ENCODE peak calls at places on chromosomes 4 and X, in six cellular contexts. O is psoas muscle, E is left lung, Q is neural progenitor cell, L is upper lobe of left lung, P is PC-9. Y is an unnamed sample.

GRCh38 chr4:176789955-176790354 is 2.8 kb downstream of the VEGFC start:
- DNase-seq in O (no peak), E (no peak), Q (peak; percentile 46), L (no peak), P (no peak), Y (no peak)

GRCh38 chr4:158211288-158211687 is 1.0 kb downstream of the TMEM144 start:
- DNase-seq in O (no peak), E (no peak), Q (no peak), L (no peak), P (no peak), Y (no peak)

GRCh38 chrX:8988456-8988855 is 45.5 kb downstream of the FAM9B start:
- DNase-seq in O (no peak), E (no peak), Q (peak; percentile 3), L (no peak), P (no peak), Y (no peak)

GRCh38 chr4:20639346-20639745 is 60.9 kb upstream of the PACRGL start:
- DNase-seq in O (no peak), E (no peak), Q (no peak), L (no peak), P (no peak), Y (no peak)

GRCh38 chrX:129732857-129733256 is 5.9 kb upstream of the XPNPEP2 start:
- DNase-seq in O (no peak), E (no peak), Q (no peak), L (no peak), P (no peak), Y (no peak)

GRCh38 chr4:16775411-16776154 is 122.9 kb downstream of the LDB2 start:
- DNase-seq in O (no peak), E (no peak), Q (no peak), L (no peak), P (no peak), Y (no peak)

GRCh38 chr4:6716958-6717655 is 1.1 kb downstream of the BLOC1S4 start:
- DNase-seq in O (no peak), E (no peak), Q (no peak), L (no peak), P (no peak), Y (no peak)

GRCh38 chrX:8967471-8967870 is 66.5 kb downstream of the FAM9B start:
- DNase-seq in O (no peak), E (no peak), Q (no peak), L (no peak), P (no peak), Y (no peak)

GRCh38 chr4:985123-985830 is 1.6 kb upstream of the IDUA start:
- DNase-seq in O (peak; percentile 77), E (peak; percentile 96), Q (peak; percentile 82), L (peak; percentile 96), P (peak; percentile 80), Y (no peak)

DNA sequence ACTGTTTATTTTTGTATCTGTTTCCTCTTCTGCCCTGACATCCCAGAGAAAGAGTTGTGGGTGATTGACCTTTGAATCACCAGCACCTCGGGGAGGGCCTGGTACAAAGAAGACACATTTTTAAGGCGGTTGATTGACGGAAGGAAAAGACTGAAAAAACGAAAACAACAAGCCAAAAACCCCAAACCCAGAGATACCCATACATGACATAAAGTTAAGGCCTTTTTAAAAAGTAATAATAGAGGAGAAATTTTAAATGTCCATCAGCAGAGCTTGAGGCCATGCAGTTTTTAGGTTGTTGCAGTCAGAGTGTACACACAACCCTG is 110.0 kb downstream of the GNL3L start:
- DNase-seq in O (no peak), E (no peak), Q (no peak), L (no peak), P (no peak), Y (no peak)
- TF ChIP-seq CTCF in O (no peak), E (no peak), Q (no peak), L (no peak), P (peak; percentile 31), Y (no peak)

GRCh38 chr4:8123865-8124264 is 34.7 kb downstream of the ABLIM2 start:
- DNase-seq in O (no peak), E (no peak), Q (no peak), L (no peak), P (no peak), Y (no peak)

GRCh38 chr4:8126523-8126922 is 32.1 kb downstream of the ABLIM2 start:
- DNase-seq in O (peak; percentile 78), E (peak; percentile 54), Q (no peak), L (no peak), P (no peak), Y (no peak)

GRCh38 chr4:8127051-8127798 is 31.4 kb downstream of the ABLIM2 start:
- DNase-seq in O (peak; percentile 90), E (peak; percentile 57), Q (no peak), L (no peak), P (no peak), Y (no peak)

GRCh38 chr4:8123389-8123788 is 35.2 kb downstream of the ABLIM2 start:
- DNase-seq in O (peak; percentile 80), E (peak; percentile 68), Q (peak; percentile 33), L (no peak), P (no peak), Y (no peak)

DNA sequence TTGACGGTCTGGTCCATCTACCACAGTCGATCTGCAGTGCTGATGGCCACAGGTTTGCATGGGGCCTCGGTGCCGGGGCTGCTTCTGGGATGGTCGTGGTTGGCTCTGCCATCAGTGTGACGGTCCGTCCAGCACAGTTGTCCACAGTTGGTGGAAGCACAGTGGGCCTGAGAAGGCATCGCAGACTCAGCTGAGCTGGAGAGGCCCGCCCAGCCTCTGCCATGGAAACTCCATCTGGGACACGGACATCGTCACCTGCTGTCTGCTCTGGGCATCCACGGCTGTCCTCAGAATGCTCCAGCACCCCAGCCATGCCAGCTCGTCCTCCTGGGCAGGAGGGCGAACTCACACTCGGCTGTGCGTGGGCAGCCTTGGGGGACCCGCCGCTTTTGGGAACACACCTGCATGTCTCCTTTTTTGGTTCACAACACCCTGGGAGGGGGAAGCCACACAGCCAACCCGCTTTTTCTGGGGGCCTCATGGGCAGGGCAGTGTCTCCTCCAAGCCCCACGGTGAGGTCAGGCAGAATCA is 33.0 kb downstream of the ABLIM2 start:
- DNase-seq in O (peak; percentile 86), E (peak; percentile 45), Q (no peak), L (no peak), P (no peak), Y (no peak)
- H3K4me1 ChIP-seq in O (peaks cover 58% of the 10 kb centered on the region), E (no peaks in the 10 kb centered on the region), Q (no peaks in the 10 kb centered on the region), L (no peaks in the 10 kb centered on the region), P (no peaks in the 10 kb centered on the region), Y (no peaks in the 10 kb centered on the region)

GRCh38 chr4:185999207-185999606 is 69.7 kb upstream of the TLR3 start:
- DNase-seq in O (no peak), E (no peak), Q (no peak), L (no peak), P (no peak), Y (no peak)

GRCh38 chr4:185998791-185999190 is 70.2 kb upstream of the TLR3 start:
- DNase-seq in O (no peak), E (no peak), Q (no peak), L (no peak), P (no peak), Y (no peak)

GRCh38 chr4:185994750-185995149 is 74.2 kb upstream of the TLR3 start:
- DNase-seq in O (no peak), E (no peak), Q (no peak), L (no peak), P (no peak), Y (no peak)

GRCh38 chr4:185995665-185996064 is 73.3 kb upstream of the TLR3 start:
- DNase-seq in O (no peak), E (no peak), Q (no peak), L (no peak), P (no peak), Y (no peak)

DNA sequence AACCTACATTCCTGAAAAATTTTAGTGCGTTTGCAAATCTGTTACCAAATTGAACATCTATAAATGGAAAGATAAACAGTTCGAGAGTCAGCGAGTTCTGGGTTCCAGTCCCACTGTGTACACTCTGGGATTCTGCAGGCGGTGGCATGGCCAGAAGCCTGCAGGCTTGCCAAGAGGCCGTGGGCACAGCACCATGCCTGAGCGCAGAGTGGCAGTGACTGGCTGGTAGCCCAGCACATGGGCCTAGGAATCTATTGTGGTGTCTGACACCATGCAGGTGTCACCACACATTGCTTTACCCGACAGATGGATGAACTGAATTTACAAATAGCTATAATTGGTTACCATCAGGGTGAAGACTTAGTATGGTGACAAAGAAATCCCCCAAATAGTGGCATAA is 71.7 kb upstream of the TLR3 start:
- DNase-seq in O (no peak), E (no peak), Q (no peak), L (peak; percentile 35), P (no peak), Y (no peak)
- H3K4me3 ChIP-seq in O (no peak overlapping the region), E (no peak overlapping the region), Q (no peak overlapping the region), L (no peak overlapping the region), P (no peak overlapping the region), Y (no peak overlapping the region)

GRCh38 chrX:76550016-76550415 is 122.5 kb downstream of the MAGEE1 start:
- DNase-seq in O (no peak), E (no peak), Q (no peak), L (no peak), P (no peak), Y (no peak)

GRCh38 chrX:76555269-76555668 is 127.8 kb downstream of the MAGEE1 start:
- DNase-seq in O (no peak), E (no peak), Q (no peak), L (no peak), P (no peak), Y (no peak)

DNA sequence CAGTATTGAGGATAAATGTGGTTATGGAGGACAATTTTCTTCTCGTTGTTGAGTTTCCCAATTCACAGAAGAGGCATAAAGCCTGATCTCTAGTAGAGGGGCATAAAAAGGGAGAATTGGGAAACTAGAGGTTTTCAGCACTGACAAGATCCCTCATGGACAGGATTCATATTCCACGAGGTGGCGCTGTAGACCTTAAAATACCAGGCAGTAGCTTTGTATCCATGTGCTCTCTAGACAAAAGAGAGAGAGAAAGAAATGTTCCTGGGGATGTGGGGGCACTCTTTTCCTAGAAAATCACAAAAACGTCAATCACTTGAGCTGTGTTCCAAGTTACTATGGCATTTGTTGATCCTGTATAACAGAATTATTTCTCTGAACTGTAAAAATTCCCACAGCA is 128.3 kb downstream of the MAGEE1 start:
- DNase-seq in O (no peak), E (no peak), Q (peak; percentile 78), L (no peak), P (peak; percentile 4), Y (no peak)
- TF ChIP-seq CTCF in O (no peak), E (no peak), Q (peak; percentile 59), L (no peak), P (peak; percentile 61), Y (no peak)

DNA sequence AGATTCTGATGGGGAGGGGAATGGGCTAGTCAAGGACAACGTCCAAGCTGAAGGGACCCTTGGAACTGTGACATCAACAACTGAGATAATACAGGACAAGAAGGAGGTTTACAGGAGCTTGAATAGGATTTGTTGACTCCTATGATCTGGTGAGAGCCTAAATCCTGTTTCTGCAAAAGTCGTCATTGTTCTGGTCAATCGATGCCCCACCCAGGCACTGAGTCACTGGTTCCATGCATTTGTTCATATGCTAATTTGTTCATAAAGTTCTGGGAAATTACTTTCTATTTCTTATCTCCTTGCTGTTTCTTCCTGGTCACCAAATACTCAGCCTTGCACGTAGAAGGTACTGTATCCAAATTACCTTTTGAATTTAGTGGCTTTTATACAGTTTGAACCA is 15.3 kb upstream of the PDGFRA start:
- DNase-seq in O (no peak), E (no peak), Q (no peak), L (no peak), P (no peak), Y (no peak)
- H3K4me1 ChIP-seq in O (no peaks in the 10 kb centered on the region), E (peaks cover 5% of the 10 kb centered on the region), Q (no peaks in the 10 kb centered on the region), L (peaks cover 6% of the 10 kb centered on the region), P (no peaks in the 10 kb centered on the region), Y (peaks cover 3% of the 10 kb centered on the region)

Y was measured in ascending aorta.